ENCODE peak calls at places on chromosomes 5 and 9, in four cellular contexts. V is MM.1S, A is IMR-90, S is mesenchymal stem cell. F is an unnamed sample.

GRCh38 chr9:114156311-114156657 is 947 bp downstream of the COL27A1 start:
- DNase-seq in S (no peak), V (no peak), A (no peak), F (no peak)

GRCh38 chr5:158953929-158954534 is 145.7 kb downstream of the EBF1 start:
- DNase-seq in S (no peak), V (peak; percentile 18), A (no peak), F (peak; percentile 96)

GRCh38 chr5:140228364-140228837 is 53.4 kb downstream of the CYSTM1 start:
- DNase-seq in S (no peak), A (no peak), V (no peak), F (no peak)

GRCh38 chr5:168713051-168713450 is 133.9 kb upstream of the PANK3 start:
- DNase-seq in S (no peak), V (no peak), A (no peak), F (no peak)

GRCh38 chr5:35902032-35902681 is 36.3 kb downstream of the CAPSL start:
- DNase-seq in S (peak; percentile 44), V (no peak), A (peak; percentile 62), F (no peak)

GRCh38 chr9:116870566-116870965 is 183.5 kb downstream of the TRIM32 start:
- DNase-seq in V (no peak), S (no peak), A (no peak), F (peak; percentile 2)

GRCh38 chr5:42781584-42781983 is 25.0 kb downstream of the CCDC152 start:
- DNase-seq in V (no peak), S (no peak), A (no peak), F (no peak)

GRCh38 chr5:74685979-74686631 is 1.1 kb downstream of the HEXB start:
- DNase-seq in A (peak; percentile 68), S (peak; percentile 22), V (peak; percentile 21), F (peak; percentile 84)

GRCh38 chr5:78544531-78545200 is 103.9 kb downstream of the LHFPL2 start:
- DNase-seq in V (no peak), S (peak; percentile 90), A (peak; percentile 85), F (no peak)

GRCh38 chr5:65992630-65993029 is 66.3 kb downstream of the ERBIN start:
- DNase-seq in V (no peak), S (no peak), A (no peak), F (no peak)

DNA sequence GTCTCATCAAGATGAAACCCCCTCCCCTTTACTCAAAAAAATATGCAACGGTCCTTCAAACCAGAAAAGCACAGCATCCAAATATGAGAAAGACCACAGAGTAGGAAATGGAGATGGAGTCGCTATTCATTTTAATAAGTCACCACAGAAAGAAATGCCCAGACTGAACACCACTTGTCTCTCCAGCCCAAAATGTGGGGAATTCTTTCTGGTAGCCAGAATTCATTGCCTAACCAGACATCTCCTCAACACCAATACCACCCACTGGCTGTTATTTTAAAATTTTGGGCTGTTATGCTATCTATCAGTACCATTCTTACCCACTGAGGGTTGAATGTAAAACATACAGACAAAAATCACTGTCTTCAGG is 100.1 kb downstream of the SUSD1 start:
- DNase-seq in V (no peak), A (no peak), S (no peak), F (no peak)
- H3K27ac ChIP-seq in V (no peak overlapping the region), A (peak overlapping the region; percentile 27), S (peak overlapping the region; percentile 96), F (no peak overlapping the region)

GRCh38 chr5:110478899-110479298 is 247.6 kb downstream of the TMEM232 start:
- DNase-seq in A (peak; percentile 74), S (peak; percentile 94), V (peak; percentile 58), F (no peak)
- H3K4me2 ChIP-seq in A (no peak overlapping the region), S (no peak overlapping the region), V (peak overlapping the region; percentile 9), F (no peak overlapping the region)

GRCh38 chr5:36950586-36951457 is 74.3 kb downstream of the NIPBL start:
- DNase-seq in V (no peak), A (peak; percentile 64), S (peak; percentile 41), F (no peak)
- H3K27ac ChIP-seq in V (no peak overlapping the region), A (peak overlapping the region; percentile 29), S (peak overlapping the region; percentile 39), F (peak overlapping the region; percentile 50)

DNA sequence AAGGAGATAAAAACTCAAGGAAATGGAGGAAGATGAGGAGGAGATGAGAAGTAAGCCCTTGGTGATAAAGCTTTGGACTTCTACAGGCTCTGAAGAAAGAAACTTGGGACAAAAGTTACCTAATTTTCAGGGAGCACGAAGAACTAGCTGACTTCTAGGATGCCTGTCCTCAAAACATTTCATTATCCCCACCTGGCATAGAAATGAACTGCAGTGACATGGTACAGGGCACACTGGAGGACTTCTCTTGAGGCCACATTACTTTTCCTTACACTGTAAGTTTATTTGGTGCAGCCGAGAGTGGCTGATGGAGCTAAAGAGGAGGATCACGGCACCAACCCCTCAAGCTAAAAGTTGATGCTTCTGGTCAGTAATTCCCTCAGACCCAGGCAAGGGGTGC is 269.5 kb upstream of the MSX2 start:
- DNase-seq in A (no peak), V (no peak), S (no peak), F (no peak)
- H3K4me2 ChIP-seq in A (no peak overlapping the region), V (no peak overlapping the region), S (no peak overlapping the region), F (no peak overlapping the region)

F was measured in Karpas-422.